ENCODE peak calls at places on chromosomes 6 and 20, in four cellular contexts. O, P, C and X are unnamed samples.

GRCh38 chr6:127366281-127367022 is 23.0 kb upstream of the ECHDC1 start:
- DNase-seq in O (no peak), C (peak), P (peak), X (peak)

GRCh38 chr20:24872291-24873014 is 76.6 kb upstream of the CST7 start:
- DNase-seq in O (no peak), P (no peak), C (no peak), X (no peak)

GRCh38 chr6:21245488-21245887 is 348.1 kb upstream of the SOX4 start:
- DNase-seq in C (no peak), P (no peak), O (no peak), X (no peak)

GRCh38 chr6:122788663-122789062 is 395 bp upstream of the SMPDL3A start:
- DNase-seq in P (no peak), O (no peak), C (no peak), X (no peak)

GRCh38 chr6:5580736-5581568 is 319.6 kb downstream of the FARS2 start:
- DNase-seq in P (no peak), C (no peak), O (no peak), X (no peak)

GRCh38 chr20:1802385-1803215 is 92.6 kb upstream of the SIRPA start:
- DNase-seq in P (peak), O (peak), C (peak), X (peak)

GRCh38 chr20:61776491-61776890 is 289.2 kb downstream of the TAF4 start:
- DNase-seq in C (no peak), O (no peak), P (no peak), X (no peak)

GRCh38 chr6:89999154-89999553 is 104.9 kb downstream of the GJA10 start:
- DNase-seq in C (peak), O (peak), P (peak), X (no peak)

GRCh38 chr6:52389626-52390360 is 27.8 kb downstream of the PAQR8 start:
- DNase-seq in O (peak), C (peak), P (peak), X (no peak)

GRCh38 chr6:40626886-40627285 is 39.7 kb upstream of the LRFN2 start:
- DNase-seq in C (no peak), P (no peak), O (no peak), X (no peak)

GRCh38 chr6:82954351-82954750 is 111.3 kb downstream of the UBE3D start:
- DNase-seq in C (no peak), P (peak), O (no peak), X (no peak)

DNA sequence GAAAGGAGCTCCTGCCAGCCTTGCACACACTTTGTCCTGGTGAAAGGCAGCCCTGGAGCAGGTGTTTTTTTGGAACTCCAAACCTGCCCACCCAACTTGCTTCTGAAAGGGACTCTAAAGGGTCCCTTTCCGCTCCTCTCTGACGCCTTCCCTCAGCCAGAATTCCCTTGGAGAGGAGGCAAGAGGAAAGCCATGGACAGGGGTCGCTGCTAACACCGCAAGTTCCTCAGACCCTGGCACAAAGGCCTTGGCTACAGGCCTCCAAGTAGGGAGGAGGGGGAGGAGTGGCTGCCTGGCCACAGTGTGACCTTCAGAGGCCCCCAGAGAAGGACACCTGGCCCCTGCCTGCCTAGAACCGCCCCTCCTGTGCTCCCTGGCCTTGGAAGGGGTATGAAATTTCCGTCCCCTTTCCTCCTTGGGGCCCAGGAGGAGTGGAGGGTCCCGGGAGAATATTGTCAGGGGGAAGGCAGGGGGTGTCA is 2.6 kb downstream of the VEGFA start:
- DNase-seq in C (no peak), O (peak), P (peak), X (no peak)
- TF ChIP-seq CTCF in C (no peak), O (no peak), P (no peak), X (peak)

GRCh38 chr6:1542335-1542734 is 67.4 kb upstream of the FOXC1 start:
- DNase-seq in O (no peak), C (no peak), P (no peak), X (no peak)

GRCh38 chr6:1544603-1545002 is 65.1 kb upstream of the FOXC1 start:
- DNase-seq in O (no peak), C (no peak), P (no peak), X (no peak)

GRCh38 chr6:1542764-1543163 is 67.0 kb upstream of the FOXC1 start:
- DNase-seq in O (no peak), C (no peak), P (no peak), X (no peak)

GRCh38 chr6:1545654-1546053 is 64.1 kb upstream of the FOXC1 start:
- DNase-seq in C (no peak), P (no peak), O (no peak), X (no peak)

GRCh38 chr6:1544000-1544399 is 65.7 kb upstream of the FOXC1 start:
- DNase-seq in C (no peak), O (no peak), P (no peak), X (no peak)
- H3K4me3 ChIP-seq in C (no peak), O (no peak), P (no peak), X (no peak)

GRCh38 chr6:54134934-54135333 is 23.7 kb downstream of the MLIP start:
- DNase-seq in O (no peak), C (no peak), P (no peak), X (no peak)

GRCh38 chr6:54133186-54133585 is 21.9 kb downstream of the MLIP start:
- DNase-seq in C (no peak), P (no peak), O (no peak), X (no peak)

GRCh38 chr6:54132587-54132986 is 21.3 kb downstream of the MLIP start:
- DNase-seq in C (no peak), P (no peak), O (no peak), X (no peak)

GRCh38 chr6:54125493-54125892 is 14.2 kb downstream of the MLIP start:
- DNase-seq in C (no peak), P (no peak), O (no peak), X (no peak)

DNA sequence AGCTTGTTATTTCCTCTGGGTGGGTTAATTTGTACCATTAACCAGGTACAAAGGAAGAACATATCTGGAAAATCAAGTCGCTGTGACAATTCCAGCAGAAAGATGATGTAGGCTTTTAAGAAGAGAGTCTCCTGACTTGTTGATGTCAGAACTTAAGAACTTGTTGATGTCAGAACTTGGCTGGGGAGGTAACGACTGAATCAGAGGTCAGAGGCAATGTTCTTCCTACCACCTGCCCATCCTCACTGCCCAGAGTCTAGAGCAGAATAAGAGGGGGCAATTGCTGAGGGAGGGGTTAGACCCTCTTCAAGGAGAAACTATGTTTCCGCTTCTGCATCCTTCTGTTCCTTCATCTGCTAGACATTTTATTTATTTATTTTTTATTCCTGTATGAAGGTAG is 18.9 kb downstream of the MLIP start:
- DNase-seq in C (no peak), P (no peak), O (no peak), X (no peak)
- TF ChIP-seq CTCF in C (no peak), P (no peak), O (no peak), X (no peak)

GRCh38 chr20:11454966-11455799 is 462.5 kb upstream of the BTBD3 start:
- DNase-seq in C (peak), O (peak), P (peak), X (peak)
- H3K4me3 ChIP-seq in C (peak), O (no peak), P (no peak), X (no peak)

DNA sequence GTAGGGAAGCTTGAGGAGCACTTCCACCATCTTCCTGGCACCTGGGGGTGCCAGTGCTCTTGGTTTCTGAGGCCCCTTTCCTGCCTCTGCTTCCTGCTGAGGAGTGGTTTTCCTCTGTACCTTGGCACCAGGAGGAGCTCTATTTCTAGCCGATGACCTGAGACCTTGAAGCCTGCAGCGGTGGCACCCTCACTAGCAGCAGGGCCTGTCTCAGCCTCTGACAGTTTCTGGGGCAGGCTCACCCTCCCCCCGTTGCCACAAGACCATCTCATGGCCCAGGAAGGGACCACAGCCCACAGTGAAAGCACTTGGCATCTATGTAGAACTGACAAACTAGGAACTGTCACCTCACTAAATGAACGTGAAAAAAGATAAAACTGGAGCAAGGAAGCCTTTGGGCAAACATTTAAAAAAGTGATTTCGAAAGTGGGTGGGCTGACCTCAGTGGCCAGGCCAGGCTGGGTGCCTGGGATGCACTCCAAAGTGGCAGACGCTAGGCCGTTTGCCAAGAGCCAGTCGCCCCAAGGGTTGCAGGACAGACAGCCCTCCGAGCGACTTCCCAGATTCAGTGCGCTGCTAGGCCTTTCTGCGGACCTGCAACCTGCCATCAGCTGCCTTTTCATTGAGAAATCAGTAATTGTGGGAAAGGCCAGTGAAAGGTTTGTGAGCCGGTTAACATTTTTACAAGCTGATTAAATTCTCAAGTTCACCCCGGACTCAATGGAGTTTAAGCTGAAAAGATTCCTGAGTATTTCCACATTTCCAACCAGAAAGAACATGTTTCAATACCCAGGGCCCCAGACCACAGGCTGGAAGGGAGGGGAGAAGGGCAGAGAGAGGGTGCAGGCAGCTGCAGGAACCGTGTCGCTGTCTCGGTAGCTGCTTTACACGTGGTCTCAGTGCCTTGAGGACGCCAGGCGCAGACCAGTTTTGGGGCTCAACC is 303.7 kb downstream of the ESR1 start:
- DNase-seq in O (no peak), C (peak), P (peak), X (no peak)
- TF ChIP-seq CTCF in O (no peak), C (no peak), P (no peak), X (no peak)

GRCh38 chr20:11919046-11919445 is 1.4 kb downstream of the BTBD3 start:
- DNase-seq in O (no peak), C (no peak), P (peak), X (peak)
- H3K4me3 ChIP-seq in O (peak), C (peak), P (peak), X (peak)

GRCh38 chr6:53956068-53956711 is 155.1 kb upstream of the MLIP start:
- DNase-seq in C (peak), O (peak), P (peak), X (peak)
- TF ChIP-seq CTCF in C (peak), O (peak), P (peak), X (peak)

GRCh38 chr6:39093167-39093708 is 21.7 kb downstream of the SAYSD1 start:
- DNase-seq in C (no peak), P (no peak), O (no peak), X (no peak)
- H3K4me3 ChIP-seq in C (no peak), P (no peak), O (no peak), X (no peak)